ENCODE peak calls at places on chromosome 9, in four cellular contexts. X, P, K and B are unnamed samples.

GRCh38 chr9:109498195-109499060 is at the start of gene PTPN3:
- DNase-seq in P (no peak), X (peak; percentile 61), K (no peak), B (no peak)

GRCh38 chr9:115976726-115977125 is 176.9 kb upstream of the PAPPA start:
- DNase-seq in X (no peak), K (no peak), P (no peak), B (no peak)

GRCh38 chr9:79976501-79977444 is 405.0 kb downstream of the TLE4 start:
- DNase-seq in P (no peak), K (no peak), X (no peak), B (no peak)

GRCh38 chr9:34413229-34413852 is 36.6 kb upstream of the MYORG start:
- DNase-seq in K (peak; percentile 31), X (peak; percentile 77), P (no peak), B (peak; percentile 43)

GRCh38 chr9:130111805-130112204 is 58.1 kb downstream of the GPR107 start:
- DNase-seq in K (no peak), X (no peak), P (no peak), B (no peak)

GRCh38 chr9:32378993-32379729 is 5.3 kb upstream of the ACO1 start:
- DNase-seq in K (peak; percentile 85), X (no peak), P (peak; percentile 44), B (peak; percentile 77)

GRCh38 chr9:86997961-86998360 is 50.7 kb upstream of the GAS1 start:
- DNase-seq in X (no peak), K (no peak), P (no peak), B (no peak)

GRCh38 chr9:36798350-36799065 is 225.8 kb downstream of the MELK start:
- DNase-seq in P (no peak), K (peak; percentile 24), X (no peak), B (no peak)

GRCh38 chr9:4375424-4376195 is 75.7 kb upstream of the GLIS3 start:
- DNase-seq in X (no peak), K (no peak), P (no peak), B (no peak)

GRCh38 chr9:136438548-136438908 is 1.1 kb downstream of the INPP5E start:
- DNase-seq in K (no peak), X (no peak), P (no peak), B (no peak)

GRCh38 chr9:121631978-121632418 is 19.4 kb upstream of the DAB2IP start:
- DNase-seq in X (no peak), K (no peak), P (no peak), B (no peak)

GRCh38 chr9:130172161-130172857 is at the start of gene NCS1:
- DNase-seq in X (no peak), P (no peak), K (no peak), B (no peak)

GRCh38 chr9:103991698-103992097 is 102.4 kb upstream of the SMC2 start:
- DNase-seq in P (peak; percentile 5), K (no peak), X (no peak), B (no peak)

GRCh38 chr9:127961613-127962150 is 19.1 kb downstream of the EEIG1 start:
- DNase-seq in X (no peak), P (no peak), K (no peak), B (no peak)

GRCh38 chr9:127961166-127961490 is 19.7 kb downstream of the EEIG1 start:
- DNase-seq in P (no peak), X (no peak), K (no peak), B (no peak)

GRCh38 chr9:127963359-127964064 is 17.3 kb downstream of the EEIG1 start:
- DNase-seq in K (no peak), P (no peak), X (no peak), B (no peak)

GRCh38 chr9:127962278-127962677 is 18.5 kb downstream of the EEIG1 start:
- DNase-seq in X (no peak), K (no peak), P (no peak), B (no peak)

GRCh38 chr9:127963041-127963358 is 17.8 kb downstream of the EEIG1 start:
- DNase-seq in X (no peak), K (no peak), P (no peak), B (no peak)
- H3K4me3 ChIP-seq in X (no peak overlapping the region), K (no peak overlapping the region), P (no peak overlapping the region), B (no peak overlapping the region)

GRCh38 chr9:85224301-85224700 is 517.5 kb downstream of the AGTPBP1 start:
- DNase-seq in X (no peak), P (no peak), K (no peak), B (no peak)
- TF ChIP-seq ZNF274 in X (no peak), P (no peak), K (no peak), B (no peak)

DNA sequence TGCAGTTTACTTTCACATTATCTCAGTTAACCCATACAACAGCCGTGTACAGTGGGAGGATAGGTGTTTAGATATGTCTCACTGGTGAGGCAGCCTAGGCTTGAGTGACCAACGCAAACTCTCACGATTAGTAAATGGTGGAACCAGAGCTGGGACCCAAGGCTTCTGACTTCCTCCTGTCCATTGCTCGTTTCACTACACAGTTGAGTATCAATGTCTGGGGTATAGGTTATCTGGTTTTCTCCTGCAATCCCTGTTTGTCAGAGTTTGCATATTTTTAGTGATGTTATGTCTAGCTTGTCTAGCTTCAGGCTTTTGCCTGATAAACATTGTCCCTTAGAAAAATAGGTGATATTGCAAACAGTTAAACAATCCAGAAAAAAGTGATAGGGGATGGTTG is 62.6 kb downstream of the NUP214 start:
- DNase-seq in X (no peak), K (no peak), P (no peak), B (no peak)
- TF ChIP-seq SUZ12 in X (no peak), K (no peak), P (no peak), B (no peak)

DNA sequence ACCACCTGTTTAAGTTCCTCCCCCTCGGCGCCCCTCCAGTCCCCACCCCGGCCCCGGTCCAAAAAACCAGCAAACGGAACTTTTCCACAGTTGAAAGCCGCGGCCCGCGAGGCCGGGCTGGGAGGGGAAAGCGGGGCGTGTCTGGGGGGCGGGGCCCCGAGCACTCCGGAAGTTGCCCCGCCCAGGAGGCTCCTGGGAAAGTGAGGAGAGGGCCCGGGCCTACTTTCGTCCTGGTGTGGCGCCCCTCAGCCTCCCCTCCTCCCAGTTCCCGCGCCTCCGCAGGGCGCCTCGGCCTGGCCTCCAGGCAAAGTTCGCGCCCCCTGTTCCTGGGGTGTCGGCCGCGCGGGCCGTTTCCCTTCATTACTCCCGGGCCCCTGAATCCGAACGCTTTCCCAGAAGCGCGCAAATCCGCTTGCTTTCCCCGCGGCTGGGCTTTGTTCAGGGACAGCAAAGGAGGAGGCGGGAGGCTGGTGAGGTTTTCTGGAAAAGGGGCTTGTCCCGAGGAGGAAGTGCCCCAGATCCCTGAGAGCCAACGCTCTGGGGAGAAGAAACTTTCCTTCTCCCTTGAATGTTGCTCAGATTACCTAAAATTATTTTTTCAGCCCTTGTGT is 4.4 kb upstream of the DMRT3 start:
- DNase-seq in P (no peak), X (peak; percentile 91), K (no peak), B (peak; percentile 54)
- H3K4me3 ChIP-seq in P (no peak overlapping the region), X (peak overlapping the region; percentile 43), K (no peak overlapping the region), B (peak overlapping the region; percentile 43)

DNA sequence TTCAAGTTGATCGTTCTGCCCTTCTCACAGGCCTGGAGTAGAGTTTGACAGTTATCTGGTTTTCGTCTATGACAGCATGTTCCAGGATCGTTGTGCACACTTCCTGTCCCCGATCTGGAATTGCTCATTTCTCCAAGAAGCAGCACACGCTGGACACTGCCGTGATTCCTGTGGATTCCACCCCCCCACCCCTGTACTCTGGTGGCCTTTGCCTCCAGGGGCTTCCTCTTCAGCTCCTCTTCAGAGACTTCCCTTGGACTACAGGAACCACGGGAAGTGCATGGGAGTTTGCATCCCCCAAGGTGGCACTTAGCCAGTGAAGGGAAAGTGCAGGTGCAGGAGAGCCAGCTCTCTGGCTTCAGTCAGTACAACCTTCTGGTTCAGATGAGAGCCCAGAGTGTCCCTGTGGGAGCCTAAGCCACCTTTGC is 160.7 kb downstream of the CACNA1B start:
- DNase-seq in X (peak; percentile 37), P (no peak), K (no peak), B (no peak)
- TF ChIP-seq ZNF274 in X (no peak), P (no peak), K (no peak), B (no peak)

DNA sequence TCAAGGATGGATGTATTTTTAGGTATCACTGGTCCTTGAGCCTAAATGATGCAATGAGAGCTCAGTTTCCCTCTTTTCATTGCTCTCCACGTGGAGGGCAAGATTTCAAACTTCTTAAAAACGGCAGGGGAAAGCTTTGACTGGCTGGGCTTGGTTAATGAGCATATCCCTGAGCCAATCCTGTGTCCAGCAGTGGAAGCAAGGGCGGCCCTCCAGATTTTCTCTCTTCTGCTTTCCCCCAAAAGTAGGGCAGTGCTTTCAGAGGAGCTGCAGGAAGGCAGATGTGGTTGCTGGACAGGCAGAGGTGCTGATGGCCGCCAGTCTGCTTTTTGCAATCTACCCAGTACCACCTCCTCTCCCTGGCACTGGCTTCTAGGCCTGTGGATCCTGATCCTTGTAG is 30.0 kb upstream of the TBC1D2 start:
- DNase-seq in P (no peak), X (no peak), K (no peak), B (no peak)
- TF ChIP-seq SUZ12 in P (no peak), X (no peak), K (no peak), B (no peak)

GRCh38 chr9:127875306-127875966 is 2.0 kb downstream of the AK1 start:
- DNase-seq in P (no peak), K (no peak), X (no peak), B (no peak)

GRCh38 chr9:127878001-127878651 is 651 bp upstream of the AK1 start:
- DNase-seq in X (peak; percentile 64), P (no peak), K (no peak), B (no peak)

GRCh38 chr9:127877566-127877998 is at the start of gene AK1:
- DNase-seq in P (no peak), X (peak; percentile 84), K (no peak), B (no peak)

GRCh38 chr9:127876026-127876763 is 1.3 kb downstream of the AK1 start:
- DNase-seq in X (no peak), K (no peak), P (no peak), B (no peak)

DNA sequence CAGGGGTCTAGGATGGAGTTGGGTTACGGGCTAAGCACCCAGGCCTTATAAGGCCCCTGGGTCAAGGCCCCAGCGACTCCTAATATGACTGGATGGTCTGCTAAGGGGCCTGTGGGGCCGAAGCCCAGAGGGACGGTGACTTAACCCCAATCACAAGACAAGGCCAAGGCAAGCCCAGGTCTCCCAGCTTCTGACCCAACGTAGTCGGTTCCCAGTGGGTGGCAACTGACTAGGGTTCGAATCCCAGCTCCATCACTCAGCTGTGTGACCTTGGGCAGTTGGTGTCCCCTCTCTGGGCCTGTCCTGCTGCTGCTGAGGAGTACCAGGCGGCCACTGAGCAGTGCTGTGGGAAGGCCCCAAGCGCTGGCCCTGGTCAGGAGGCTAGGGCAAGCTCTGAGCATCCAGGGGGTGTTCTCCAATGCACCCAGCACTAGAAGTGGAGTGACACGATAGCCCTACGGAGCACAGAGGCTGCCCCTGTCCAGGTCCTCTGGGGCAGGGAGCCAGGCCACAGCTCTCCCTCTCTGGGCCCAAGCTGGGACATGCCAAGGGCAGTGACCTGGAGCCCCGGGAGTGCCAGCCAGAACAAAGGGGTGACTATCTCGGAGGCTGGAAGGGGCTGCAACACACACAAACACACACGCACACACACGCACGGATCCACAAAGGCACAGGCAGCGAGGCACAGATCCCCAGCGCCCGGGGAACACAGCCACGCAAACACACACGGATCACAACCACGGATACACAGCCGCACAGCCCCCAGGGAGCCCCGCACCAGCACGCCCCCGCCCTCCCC is 512 bp downstream of the AK1 start:
- DNase-seq in K (no peak), X (peak; percentile 61), P (no peak), B (no peak)
- H3K4me3 ChIP-seq in K (peak overlapping the region; percentile 67), X (peak overlapping the region; percentile 55), P (no peak overlapping the region), B (peak overlapping the region; percentile 36)

GRCh38 chr9:96020300-96020821 is 144.9 kb downstream of the ERCC6L2 start:
- DNase-seq in X (peak; percentile 54), P (no peak), K (no peak), B (no peak)

GRCh38 chr9:96021616-96022444 is 146.3 kb downstream of the ERCC6L2 start:
- DNase-seq in P (no peak), K (no peak), X (peak; percentile 61), B (no peak)

GRCh38 chr9:96025995-96026572 is 150.6 kb downstream of the ERCC6L2 start:
- DNase-seq in K (no peak), P (no peak), X (peak; percentile 89), B (no peak)

GRCh38 chr9:96020822-96021615 is 145.5 kb downstream of the ERCC6L2 start:
- DNase-seq in X (peak; percentile 72), P (no peak), K (no peak), B (no peak)

GRCh38 chr9:96022445-96023031 is 147.0 kb downstream of the ERCC6L2 start:
- DNase-seq in X (peak; percentile 64), P (no peak), K (no peak), B (peak; percentile 75)
- TF ChIP-seq ZNF274 in X (no peak), P (no peak), K (no peak), B (no peak)